ENCODE peak calls at places on chromosomes 6 and 20, in nine cellular contexts. A is kidney epithelial cell; B is fibroblast of pulmonary artery; X is CD8-positive, alpha-beta T cell; T is bronchial epithelial cell; Q is HCT116; G is fibroblast of lung; O is neural crest cell; Y is Calu3. Z is an unnamed sample.

GRCh38 chr20:58017970-58018530 is 210.4 kb downstream of the ANKRD60 start:
- DNase-seq in O (no peak), G (no peak), T (no peak), X (no peak), Q (no peak), Y (no peak), B (no peak), A (no peak), Z (no peak)

GRCh38 chr6:81708306-81708705 is 44.2 kb downstream of the TENT5A start:
- DNase-seq in O (no peak), A (no peak), Q (no peak), G (no peak), B (no peak), Y (no peak), X (no peak), T (no peak), Z (no peak)

GRCh38 chr20:12673352-12673751 is 335.4 kb upstream of the SPTLC3 start:
- DNase-seq in B (no peak), A (no peak), G (no peak), Q (no peak), T (no peak), O (no peak), X (no peak), Y (no peak), Z (no peak)

GRCh38 chr6:157552171-157552747 is 171.3 kb downstream of the ZDHHC14 start:
- DNase-seq in O (no peak), A (no peak), B (no peak), X (no peak), G (no peak), T (peak; percentile 36), Q (no peak), Y (no peak), Z (no peak)

GRCh38 chr20:54163402-54163801 is 10.4 kb downstream of the CYP24A1 start:
- DNase-seq in O (no peak), T (no peak), X (no peak), Y (no peak), G (no peak), Q (no peak), A (no peak), B (no peak), Z (no peak)

GRCh38 chr6:122651031-122651430 is 40.8 kb downstream of the PKIB start:
- DNase-seq in O (no peak), A (no peak), T (no peak), Y (no peak), G (no peak), X (no peak), Q (no peak), B (no peak), Z (no peak)

GRCh38 chr6:127538750-127539264 is 19.7 kb upstream of the MTCL3 start:
- DNase-seq in B (no peak), A (no peak), T (no peak), G (peak; percentile 13), O (no peak), Y (no peak), Q (no peak), X (no peak), Z (no peak)

GRCh38 chr6:46378161-46378881 is 112.9 kb downstream of the RCAN2 start:
- DNase-seq in Q (no peak), A (no peak), O (no peak), B (no peak), G (no peak), T (no peak), X (no peak), Y (no peak), Z (no peak)

GRCh38 chr20:53736122-53736756 is 142.6 kb upstream of the ZNF217 start:
- DNase-seq in G (no peak), B (peak; percentile 19), O (no peak), Q (no peak), X (no peak), T (peak; percentile 62), Y (peak; percentile 61), A (no peak), Z (no peak)

GRCh38 chr20:50526403-50526989 is 16.3 kb downstream of the PTPN1 start:
- DNase-seq in O (no peak), Q (no peak), G (peak; percentile 61), B (no peak), A (no peak), T (no peak), X (no peak), Y (no peak), Z (no peak)

GRCh38 chr6:167120557-167121030 is 2.3 kb upstream of the CCR6 start:
- DNase-seq in X (no peak), B (no peak), G (no peak), Y (no peak), O (no peak), T (no peak), A (no peak), Q (no peak), Z (no peak)

GRCh38 chr6:119842191-119842590 is 492.6 kb upstream of the MAN1A1 start:
- DNase-seq in B (no peak), G (no peak), Y (no peak), X (no peak), A (no peak), T (no peak), Q (no peak), O (no peak), Z (no peak)

GRCh38 chr6:37620519-37620918 is 77.2 kb downstream of the MDGA1 start:
- DNase-seq in Y (no peak), A (no peak), Q (no peak), T (no peak), O (no peak), X (no peak), G (no peak), B (no peak), Z (no peak)

GRCh38 chr6:107121266-107121665 is 6.0 kb upstream of the BEND3 start:
- DNase-seq in A (no peak), B (no peak), O (no peak), T (no peak), X (no peak), G (no peak), Y (no peak), Q (no peak), Z (no peak)

GRCh38 chr6:43828711-43829110 is 58.7 kb downstream of the VEGFA start:
- DNase-seq in T (peak; percentile 17), A (no peak), X (no peak), Q (peak; percentile 28), Y (no peak), O (no peak), B (no peak), G (no peak), Z (peak; percentile 48)

GRCh38 chr6:21742238-21742660 is 148.7 kb downstream of the SOX4 start:
- DNase-seq in O (no peak), A (no peak), T (peak; percentile 97), G (peak; percentile 94), B (peak; percentile 81), X (no peak), Q (peak; percentile 75), Y (peak; percentile 55), Z (no peak)

GRCh38 chr20:17500826-17501225 is 30.4 kb downstream of the BFSP1 start:
- DNase-seq in G (no peak), Q (no peak), T (peak; percentile 66), Y (no peak), B (no peak), O (no peak), A (no peak), X (no peak), Z (no peak)

GRCh38 chr6:5215181-5215580 is 45.6 kb downstream of the LYRM4 start:
- DNase-seq in X (no peak), G (peak; percentile 31), O (no peak), Y (no peak), A (peak; percentile 31), T (no peak), Q (no peak), B (peak; percentile 44), Z (no peak)

GRCh38 chr6:5215799-5216198 is 45.0 kb downstream of the LYRM4 start:
- DNase-seq in Y (no peak), O (no peak), A (no peak), X (no peak), T (no peak), G (no peak), B (no peak), Q (no peak), Z (no peak)

GRCh38 chr6:5219292-5219691 is 41.5 kb downstream of the LYRM4 start:
- DNase-seq in Y (no peak), X (no peak), B (no peak), O (no peak), G (no peak), A (no peak), Q (no peak), T (no peak), Z (no peak)

GRCh38 chr6:5214570-5215052 is 46.1 kb downstream of the LYRM4 start:
- DNase-seq in X (no peak), O (peak; percentile 44), B (peak; percentile 97), A (no peak), T (peak; percentile 21), Y (peak; percentile 28), Q (peak; percentile 4), G (peak; percentile 87), Z (no peak)

GRCh38 chr6:5213851-5214507 is 46.8 kb downstream of the LYRM4 start:
- DNase-seq in O (no peak), B (peak; percentile 64), A (no peak), X (no peak), G (peak; percentile 63), Y (no peak), Q (no peak), T (no peak), Z (no peak)
- TF ChIP-seq CTCF in O (no peak), B (peak; percentile 39), A (no peak), X (no peak), G (no peak), Y (no peak), Q (no peak), T (no peak), Z (no peak)

GRCh38 chr6:28809947-28810654 is 113.7 kb downstream of the TRIM27 start:
- DNase-seq in B (no peak), T (no peak), A (no peak), O (no peak), X (no peak), Q (no peak), Y (no peak), G (no peak), Z (no peak)
- TF ChIP-seq CTCF in B (no peak), T (peak; percentile 7), A (no peak), O (no peak), X (no peak), Q (no peak), Y (no peak), G (no peak), Z (no peak)

DNA sequence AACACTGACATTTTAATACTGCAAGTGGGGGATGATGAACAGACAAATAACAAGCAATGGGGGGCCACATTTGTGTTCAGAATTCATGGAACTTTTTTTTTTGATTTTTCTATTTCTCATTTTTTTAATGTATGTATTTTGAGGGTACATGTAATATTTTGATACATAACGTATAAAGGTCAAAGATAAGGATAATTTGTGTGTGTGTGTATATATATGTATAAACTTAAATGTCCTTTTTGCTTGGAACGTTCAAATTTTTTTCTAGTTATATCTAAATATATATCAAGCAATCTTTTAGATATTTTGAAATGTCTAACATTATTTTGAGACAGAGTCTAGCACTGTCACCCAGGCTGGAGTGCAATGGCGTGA is 12.3 kb upstream of the ZNF311 start:
- DNase-seq in T (no peak), X (no peak), O (no peak), Y (no peak), Q (no peak), A (no peak), B (no peak), G (no peak), Z (no peak)
- TF ChIP-seq CTCF in T (no peak), X (no peak), O (no peak), Y (no peak), Q (no peak), A (no peak), B (no peak), G (no peak), Z (no peak)

DNA sequence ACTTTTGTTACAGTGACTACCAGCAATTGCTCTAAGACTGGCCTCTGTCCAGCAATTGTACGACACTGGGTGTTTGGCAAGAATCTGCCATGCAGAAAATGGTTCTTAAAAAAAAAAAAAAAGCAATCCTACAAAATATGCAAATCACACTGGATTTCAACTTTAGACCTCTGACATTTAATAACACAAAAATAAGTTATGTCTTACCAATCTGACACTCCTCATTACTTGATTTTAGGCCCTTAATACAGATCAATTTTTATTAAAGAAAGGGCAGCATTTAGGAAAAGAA is 88.6 kb upstream of the FOXQ1 start:
- DNase-seq in Q (no peak), O (no peak), T (no peak), Y (no peak), G (no peak), A (no peak), X (no peak), B (no peak), Z (no peak)
- TF ChIP-seq CTCF in Q (no peak), O (no peak), T (no peak), Y (no peak), G (no peak), A (no peak), X (no peak), B (no peak), Z (no peak)

Z was measured in GM13976.